ENCODE peak calls at places on chromosomes 11 and 22, in eight cellular contexts. R is mucosa of descending colon; D is activated CD8-positive, alpha-beta memory T cell treated with anti-CD3 and anti-CD28 coated beads, Interleukin-2, amount 50 U/mL, for 4 hours; K is esophagus squamous epithelium; Z is activated CD4-positive, alpha-beta T cell treated with anti-CD3 and anti-CD28 coated beads, Interleukin-2, amount 50 U/mL, for 24 hours; B is naive thymus-derived CD8-positive, alpha-beta T cell; U is GM13977; O is brain microvascular endothelial cell. Y is an unnamed sample.

GRCh38 chr11:29006668-29007067 is 898.5 kb downstream of the METTL15 start:
- DNase-seq in U (no peak), O (no peak), K (no peak), R (no peak), B (no peak), Z (no peak), D (no peak), Y (no peak)

GRCh38 chr11:76598426-76598839 is 72.1 kb downstream of the LRRC32 start:
- DNase-seq in K (no peak), D (no peak), O (no peak), B (no peak), U (peak), Z (no peak), R (peak), Y (no peak)

GRCh38 chr11:100695911-100696310 is 8.8 kb downstream of the ARHGAP42 start:
- DNase-seq in B (no peak), O (no peak), Z (no peak), U (no peak), K (no peak), D (no peak), R (no peak), Y (no peak)

GRCh38 chr11:86151188-86152005 is 82.5 kb upstream of the PICALM start:
- DNase-seq in D (no peak), K (no peak), Z (no peak), B (no peak), O (no peak), R (no peak), U (no peak), Y (no peak)

GRCh38 chr22:39592104-39593060 is 21.8 kb downstream of the CACNA1I start:
- DNase-seq in R (no peak), B (no peak), K (no peak), O (peak), Z (no peak), D (no peak), U (no peak), Y (no peak)

GRCh38 chr22:17920145-17920605 is 104.2 kb downstream of the MICAL3 start:
- DNase-seq in Z (no peak), K (no peak), B (no peak), U (no peak), O (peak), D (no peak), R (peak), Y (no peak)

GRCh38 chr22:38954414-38955043 is 2.9 kb upstream of the APOBEC3A start:
- DNase-seq in B (no peak), K (no peak), U (no peak), R (peak), D (peak), Z (no peak), O (no peak), Y (no peak)

GRCh38 chr22:46813816-46814597 is 51.6 kb downstream of the TBC1D22A start:
- DNase-seq in K (no peak), U (no peak), R (no peak), D (no peak), B (no peak), O (peak), Z (no peak), Y (no peak)

GRCh38 chr11:79060081-79060480 is 380.7 kb downstream of the TENM4 start:
- DNase-seq in D (no peak), U (no peak), B (no peak), O (no peak), K (no peak), Z (no peak), R (no peak), Y (peak)

GRCh38 chr11:9774591-9775392 is 110.9 kb downstream of the SWAP70 start:
- DNase-seq in D (no peak), R (no peak), O (peak), U (no peak), B (no peak), Z (no peak), K (no peak), Y (no peak)

GRCh38 chr11:118430956-118431355 is 5.3 kb upstream of the KMT2A start:
- DNase-seq in U (no peak), B (no peak), K (no peak), O (no peak), Z (no peak), R (no peak), D (no peak), Y (no peak)

GRCh38 chr11:72631806-72632731 is 42.2 kb downstream of the PDE2A start:
- DNase-seq in D (no peak), U (no peak), B (no peak), O (no peak), Z (no peak), K (no peak), R (no peak), Y (no peak)

GRCh38 chr11:34492806-34493414 is 20.7 kb downstream of the ELF5 start:
- DNase-seq in U (peak), R (no peak), B (peak), K (no peak), O (peak), Z (no peak), D (peak), Y (no peak)

GRCh38 chr22:31628362-31628761 is 33.7 kb downstream of the PISD start:
- DNase-seq in Z (no peak), B (no peak), R (no peak), U (no peak), D (no peak), O (no peak), K (no peak), Y (no peak)

GRCh38 chr11:45655347-45655756 is 10.1 kb downstream of the CHST1 start:
- DNase-seq in K (no peak), O (peak), Z (peak), B (peak), U (peak), R (no peak), D (peak), Y (peak)

Y was measured in brain pericyte.